ENCODE peak calls at places on chromosome 6, in ten cellular contexts. One of them, this sample, is unnamed.

GRCh38 chr6:136990754-136991153 is 54.0 kb downstream of the IL20RA start:
- DNase-seq in HTR-8/SVneo: no peak
- DNase-seq in NCI-H2171: no peak
- DNase-seq in iPS-NIHi11: no peak
- DNase-seq in stimulated activated CD4-positive, alpha-beta T cell treated with anti-CD3 and anti-CD28 coated beads, Interleukin-2, amount 100 ng/mL, for 24 hours: no peak
- DNase-seq in CD8-positive, alpha-beta memory T cell: no peak
- DNase-seq in kidney glomerular epithelial cell: no peak
- DNase-seq in AG08395: no peak
- DNase-seq in left lobe of liver: no peak
- DNase-seq in A549: no peak
- DNase-seq in this sample: no peak

GRCh38 chr6:3489032-3489757 is 32.3 kb upstream of the SLC22A23 start:
- DNase-seq in HTR-8/SVneo: no peak
- DNase-seq in NCI-H2171: no peak
- DNase-seq in iPS-NIHi11: no peak
- DNase-seq in stimulated activated CD4-positive, alpha-beta T cell treated with anti-CD3 and anti-CD28 coated beads, Interleukin-2, amount 100 ng/mL, for 24 hours: no peak
- DNase-seq in CD8-positive, alpha-beta memory T cell: no peak
- DNase-seq in kidney glomerular epithelial cell: no peak
- DNase-seq in AG08395: peak
- DNase-seq in left lobe of liver: no peak
- DNase-seq in A549: peak
- DNase-seq in this sample: no peak

GRCh38 chr6:24947636-24948035 is 11.9 kb upstream of the RIPOR2 start:
- DNase-seq in HTR-8/SVneo: no peak
- DNase-seq in NCI-H2171: no peak
- DNase-seq in iPS-NIHi11: no peak
- DNase-seq in stimulated activated CD4-positive, alpha-beta T cell treated with anti-CD3 and anti-CD28 coated beads, Interleukin-2, amount 100 ng/mL, for 24 hours: no peak
- DNase-seq in CD8-positive, alpha-beta memory T cell: no peak
- DNase-seq in kidney glomerular epithelial cell: no peak
- DNase-seq in AG08395: no peak
- DNase-seq in left lobe of liver: no peak
- DNase-seq in A549: no peak
- DNase-seq in this sample: no peak

GRCh38 chr6:53014744-53015143 is 19.7 kb upstream of the GSTA4 start:
- DNase-seq in HTR-8/SVneo: no peak
- DNase-seq in NCI-H2171: no peak
- DNase-seq in iPS-NIHi11: no peak
- DNase-seq in stimulated activated CD4-positive, alpha-beta T cell treated with anti-CD3 and anti-CD28 coated beads, Interleukin-2, amount 100 ng/mL, for 24 hours: no peak
- DNase-seq in CD8-positive, alpha-beta memory T cell: no peak
- DNase-seq in kidney glomerular epithelial cell: no peak
- DNase-seq in AG08395: peak
- DNase-seq in left lobe of liver: no peak
- DNase-seq in A549: no peak
- DNase-seq in this sample: no peak

GRCh38 chr6:107698146-107698545 is 126.0 kb downstream of the SCML4 start:
- DNase-seq in HTR-8/SVneo: peak
- DNase-seq in NCI-H2171: no peak
- DNase-seq in iPS-NIHi11: no peak
- DNase-seq in stimulated activated CD4-positive, alpha-beta T cell treated with anti-CD3 and anti-CD28 coated beads, Interleukin-2, amount 100 ng/mL, for 24 hours: no peak
- DNase-seq in CD8-positive, alpha-beta memory T cell: no peak
- DNase-seq in kidney glomerular epithelial cell: peak
- DNase-seq in AG08395: peak
- DNase-seq in left lobe of liver: no peak
- DNase-seq in A549: no peak
- DNase-seq in this sample: peak

GRCh38 chr6:42428326-42429041 is 23.2 kb downstream of the TRERF1 start:
- DNase-seq in HTR-8/SVneo: no peak
- DNase-seq in NCI-H2171: no peak
- DNase-seq in iPS-NIHi11: no peak
- DNase-seq in stimulated activated CD4-positive, alpha-beta T cell treated with anti-CD3 and anti-CD28 coated beads, Interleukin-2, amount 100 ng/mL, for 24 hours: peak
- DNase-seq in CD8-positive, alpha-beta memory T cell: peak
- DNase-seq in kidney glomerular epithelial cell: no peak
- DNase-seq in AG08395: peak
- DNase-seq in left lobe of liver: peak
- DNase-seq in A549: no peak
- DNase-seq in this sample: no peak

GRCh38 chr6:106163966-106164877 is 78.1 kb downstream of the PRDM1 start:
- DNase-seq in HTR-8/SVneo: no peak
- DNase-seq in NCI-H2171: no peak
- DNase-seq in iPS-NIHi11: no peak
- DNase-seq in stimulated activated CD4-positive, alpha-beta T cell treated with anti-CD3 and anti-CD28 coated beads, Interleukin-2, amount 100 ng/mL, for 24 hours: peak
- DNase-seq in CD8-positive, alpha-beta memory T cell: peak
- DNase-seq in kidney glomerular epithelial cell: no peak
- DNase-seq in AG08395: peak
- DNase-seq in left lobe of liver: no peak
- DNase-seq in A549: no peak
- DNase-seq in this sample: peak

GRCh38 chr6:134816300-134816699 is 133.6 kb downstream of the ALDH8A1 start:
- DNase-seq in HTR-8/SVneo: no peak
- DNase-seq in NCI-H2171: no peak
- DNase-seq in iPS-NIHi11: no peak
- DNase-seq in stimulated activated CD4-positive, alpha-beta T cell treated with anti-CD3 and anti-CD28 coated beads, Interleukin-2, amount 100 ng/mL, for 24 hours: no peak
- DNase-seq in CD8-positive, alpha-beta memory T cell: no peak
- DNase-seq in kidney glomerular epithelial cell: no peak
- DNase-seq in AG08395: no peak
- DNase-seq in left lobe of liver: no peak
- DNase-seq in A549: no peak
- DNase-seq in this sample: no peak

GRCh38 chr6:134267917-134268361 is 50.0 kb downstream of the SGK1 start:
- DNase-seq in HTR-8/SVneo: no peak
- DNase-seq in NCI-H2171: peak
- DNase-seq in iPS-NIHi11: peak
- DNase-seq in stimulated activated CD4-positive, alpha-beta T cell treated with anti-CD3 and anti-CD28 coated beads, Interleukin-2, amount 100 ng/mL, for 24 hours: no peak
- DNase-seq in CD8-positive, alpha-beta memory T cell: no peak
- DNase-seq in kidney glomerular epithelial cell: no peak
- DNase-seq in AG08395: no peak
- DNase-seq in left lobe of liver: no peak
- DNase-seq in A549: no peak
- DNase-seq in this sample: no peak

This sample was measured in osteoblast.